ENCODE peak calls at places on chromosome 20, in five cellular contexts. T, H, X, K and Y are unnamed samples.

GRCh38 chr20:63252157-63252780 is 2.0 kb downstream of the NKAIN4 start:
- DNase-seq in T (no peak), H (no peak), X (no peak), K (no peak), Y (no peak)

GRCh38 chr20:50724851-50725721 is 6.3 kb upstream of the PARD6B start:
- DNase-seq in T (no peak), H (peak), X (peak), K (peak), Y (peak)

GRCh38 chr20:46523108-46523507 is 9.7 kb upstream of the ZNF334 start:
- DNase-seq in T (no peak), H (no peak), X (no peak), K (no peak), Y (no peak)

GRCh38 chr20:31256959-31257358 is 505 bp upstream of the DEFB115 start:
- DNase-seq in T (no peak), H (no peak), X (no peak), K (no peak), Y (no peak)

GRCh38 chr20:31704225-31705119 is 18.2 kb downstream of the BCL2L1 start:
- DNase-seq in T (no peak), H (no peak), X (no peak), K (no peak), Y (no peak)

GRCh38 chr20:24895898-24896658 is 53.0 kb upstream of the CST7 start:
- DNase-seq in T (no peak), H (no peak), X (no peak), K (no peak), Y (no peak)

GRCh38 chr20:33627577-33628216 is 34.4 kb upstream of the C20orf144 start:
- DNase-seq in T (no peak), H (no peak), X (no peak), K (no peak), Y (no peak)

GRCh38 chr20:51876511-51876910 is 74.2 kb upstream of the SALL4 start:
- DNase-seq in T (no peak), H (peak), X (no peak), K (no peak), Y (no peak)

GRCh38 chr20:20820780-20821495 is 108.5 kb upstream of the RALGAPA2 start:
- DNase-seq in T (no peak), H (no peak), X (no peak), K (no peak), Y (no peak)

GRCh38 chr20:25540273-25540672 is 45.1 kb downstream of the NINL start:
- DNase-seq in T (no peak), H (peak), X (no peak), K (no peak), Y (no peak)

GRCh38 chr20:49741940-49742339 is 28.3 kb upstream of the B4GALT5 start:
- DNase-seq in T (no peak), H (no peak), X (no peak), K (no peak), Y (no peak)

GRCh38 chr20:17822039-17822438 is 122.3 kb downstream of the BANF2 start:
- DNase-seq in T (no peak), H (no peak), X (no peak), K (no peak), Y (peak)

GRCh38 chr20:63027425-63028389 is 20.9 kb upstream of the BHLHE23 start:
- DNase-seq in T (no peak), H (no peak), X (no peak), K (peak), Y (no peak)

GRCh38 chr20:37179671-37180524 is 550 bp upstream of the MROH8 start:
- DNase-seq in T (no peak), H (no peak), X (peak), K (no peak), Y (no peak)

GRCh38 chr20:48187891-48188290 is 402.6 kb upstream of the SULF2 start:
- DNase-seq in T (no peak), H (no peak), X (peak), K (no peak), Y (no peak)

GRCh38 chr20:48186915-48187314 is 401.6 kb upstream of the SULF2 start:
- DNase-seq in T (no peak), H (no peak), X (no peak), K (no peak), Y (no peak)

GRCh38 chr20:48190757-48191156 is 405.5 kb upstream of the SULF2 start:
- DNase-seq in T (no peak), H (peak), X (no peak), K (no peak), Y (no peak)

GRCh38 chr20:48191200-48191599 is 405.9 kb upstream of the SULF2 start:
- DNase-seq in T (no peak), H (no peak), X (no peak), K (no peak), Y (no peak)

GRCh38 chr20:48189177-48189576 is 403.9 kb upstream of the SULF2 start:
- DNase-seq in T (no peak), H (peak), X (no peak), K (no peak), Y (no peak)
- TF ChIP-seq CTCF in T (no peak), H (peak), X (peak), K (no peak), Y (peak)

GRCh38 chr20:59954718-59955117 is 3.5 kb upstream of the CDH26 start:
- DNase-seq in T (no peak), H (no peak), X (no peak), K (no peak), Y (no peak)

GRCh38 chr20:59958123-59958522 is at the start of gene CDH26:
- DNase-seq in T (no peak), H (no peak), X (no peak), K (no peak), Y (no peak)

GRCh38 chr20:59958626-59959025 is 403 bp downstream of the CDH26 start:
- DNase-seq in T (no peak), H (peak), X (no peak), K (no peak), Y (no peak)

GRCh38 chr20:59949911-59950310 is 8.3 kb upstream of the CDH26 start:
- DNase-seq in T (no peak), H (no peak), X (no peak), K (no peak), Y (no peak)

DNA sequence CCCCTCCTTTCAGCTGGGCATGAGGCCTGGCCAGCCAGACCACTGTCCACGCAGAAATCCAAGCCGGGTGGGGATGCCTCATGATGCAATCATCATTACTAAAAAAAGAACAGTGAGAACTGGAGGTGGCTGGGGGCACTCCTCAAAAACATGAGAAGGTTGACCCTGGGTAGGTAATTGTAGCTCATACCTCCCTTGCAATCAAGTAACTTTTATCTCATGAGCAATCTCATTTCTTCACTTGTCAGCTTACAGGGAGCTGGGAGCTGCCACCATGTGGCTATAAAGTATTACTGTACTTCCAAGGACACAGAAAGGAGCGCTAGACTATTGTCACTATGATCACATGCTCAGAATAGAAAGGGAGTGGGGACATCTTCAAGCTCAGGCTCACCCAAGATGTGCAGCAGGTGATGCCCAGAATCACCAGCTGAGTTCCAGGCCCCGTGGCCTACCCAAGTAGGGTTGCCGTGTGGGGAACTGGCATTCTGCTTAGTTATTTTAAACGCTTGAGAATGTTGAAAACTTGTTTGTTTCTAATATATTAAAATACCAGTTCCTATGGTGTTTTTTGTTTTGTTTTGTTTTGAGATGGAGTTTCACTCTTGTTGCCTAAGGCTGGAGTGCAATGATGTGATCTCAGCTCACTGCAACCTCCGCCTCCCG is 3.0 kb upstream of the CDH26 start:
- DNase-seq in T (no peak), H (peak), X (no peak), K (peak), Y (no peak)
- TF ChIP-seq CTCF in T (no peak), H (peak), X (peak), K (peak), Y (no peak)

GRCh38 chr20:22728146-22728745 is 143.9 kb upstream of the FOXA2 start:
- DNase-seq in T (no peak), H (no peak), X (no peak), K (no peak), Y (no peak)

GRCh38 chr20:22722840-22723239 is 138.5 kb upstream of the FOXA2 start:
- DNase-seq in T (no peak), H (no peak), X (no peak), K (no peak), Y (no peak)

GRCh38 chr20:22719250-22719649 is 134.9 kb upstream of the FOXA2 start:
- DNase-seq in T (no peak), H (no peak), X (no peak), K (no peak), Y (no peak)

GRCh38 chr20:22720206-22720605 is 135.8 kb upstream of the FOXA2 start:
- DNase-seq in T (no peak), H (no peak), X (no peak), K (no peak), Y (no peak)

GRCh38 chr20:22723659-22724058 is 139.3 kb upstream of the FOXA2 start:
- DNase-seq in T (no peak), H (no peak), X (peak), K (no peak), Y (no peak)
- TF ChIP-seq CTCF in T (no peak), H (no peak), X (no peak), K (no peak), Y (no peak)

GRCh38 chr20:45118028-45118427 is 3.1 kb upstream of the WFDC5 start:
- DNase-seq in T (no peak), H (no peak), X (no peak), K (no peak), Y (no peak)
- TF ChIP-seq CTCF in T (no peak), H (no peak), X (no peak), K (no peak), Y (no peak)

DNA sequence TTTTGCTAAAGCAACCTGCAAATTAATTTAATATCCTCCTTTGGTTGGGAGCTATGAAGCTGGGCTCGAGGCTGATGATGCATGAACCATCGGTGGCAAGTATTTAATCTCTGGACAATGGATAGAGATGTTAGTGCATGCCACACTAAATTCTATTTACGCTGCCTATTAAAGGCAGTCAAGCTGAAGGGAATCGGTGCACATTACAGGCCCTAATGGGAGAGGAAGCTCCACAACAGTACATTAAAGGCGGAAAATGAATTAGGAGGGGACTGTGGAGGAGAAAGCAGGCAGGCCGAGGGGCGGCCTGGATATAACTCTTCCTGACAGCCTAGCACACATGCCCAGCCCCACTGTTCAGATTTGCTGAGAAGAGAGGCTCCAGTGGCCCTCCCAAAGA is 132.4 kb upstream of the MAFB start:
- DNase-seq in T (no peak), H (no peak), X (no peak), K (no peak), Y (no peak)
- TF ChIP-seq CTCF in T (no peak), H (no peak), X (no peak), K (no peak), Y (no peak)

GRCh38 chr20:16352751-16353150 is 220.5 kb downstream of the KIF16B start:
- DNase-seq in T (no peak), H (no peak), X (no peak), K (no peak), Y (no peak)
- TF ChIP-seq CTCF in T (no peak), H (no peak), X (no peak), K (no peak), Y (no peak)

GRCh38 chr20:61874421-61875068 is 191.1 kb downstream of the TAF4 start:
- DNase-seq in T (no peak), H (peak), X (no peak), K (no peak), Y (no peak)
- TF ChIP-seq CTCF in T (no peak), H (peak), X (peak), K (no peak), Y (peak)

DNA sequence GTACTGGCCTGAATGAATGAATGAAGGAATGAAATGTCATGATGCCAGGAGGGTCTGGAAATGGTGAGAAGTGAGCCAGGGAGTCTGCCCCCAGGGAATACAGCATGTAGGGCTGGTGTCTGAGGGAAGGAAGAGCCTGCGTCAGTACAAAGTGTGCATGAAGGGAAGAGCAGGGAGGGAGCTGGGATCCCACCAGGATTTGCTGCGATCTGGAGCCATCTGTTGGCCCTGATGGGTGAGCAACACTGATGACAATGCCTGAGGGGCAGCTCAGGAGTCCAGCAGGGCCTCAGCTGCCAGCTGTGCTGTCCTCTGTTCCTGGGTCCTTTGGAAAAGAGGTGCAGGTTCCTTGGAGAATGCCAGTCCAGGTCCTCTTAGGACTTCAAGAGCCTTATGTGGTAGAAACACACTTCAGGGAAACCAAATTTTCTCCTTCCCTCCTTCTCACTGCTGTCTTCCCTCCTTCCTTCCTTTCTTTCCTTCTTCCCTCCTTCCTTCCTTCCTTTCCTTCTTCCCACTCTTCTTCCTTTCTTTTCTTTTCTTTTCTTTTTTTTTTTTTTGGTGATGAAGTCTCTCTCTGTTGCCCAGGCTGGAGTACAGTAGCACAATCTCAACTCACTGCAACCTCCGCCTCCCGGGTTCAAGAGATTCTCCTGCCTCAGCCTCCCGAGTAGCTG is 11.5 kb downstream of the BPI start:
- DNase-seq in T (no peak), H (peak), X (peak), K (no peak), Y (no peak)
- TF ChIP-seq CTCF in T (no peak), H (peak), X (peak), K (no peak), Y (peak)